ENCODE peak calls at places on chromosomes 3 and 15, in seven cellular contexts. M, K, P, D, Q, W and J are unnamed samples.
A peak's percentile ranks its signal among the peaks of the same experiment; 100 is the strongest.

GRCh38 chr3:34544136-34544535 is 745.7 kb downstream of the PDCD6IP start:
- DNase-seq in Q (no peak), M (no peak), P (no peak), W (no peak), K (no peak), D (no peak), J (no peak)

GRCh38 chr3:50165388-50166308 is 10.5 kb downstream of the SEMA3F start:
- DNase-seq in D (no peak), M (no peak), W (no peak), K (no peak), Q (no peak), P (no peak), J (no peak)

GRCh38 chr3:130789678-130790340 is 43.2 kb upstream of the PIK3R4 start:
- DNase-seq in K (no peak), W (no peak), M (no peak), Q (no peak), P (no peak), D (no peak), J (no peak)

GRCh38 chr3:69282191-69282590 is 103.7 kb downstream of the FRMD4B start:
- DNase-seq in W (no peak), M (no peak), K (no peak), P (no peak), D (peak; percentile 39), Q (no peak), J (no peak)

GRCh38 chr3:170277833-170278586 is 55.8 kb downstream of the PRKCI start:
- DNase-seq in M (no peak), Q (peak; percentile 9), K (no peak), D (no peak), P (no peak), W (no peak), J (no peak)

GRCh38 chr3:46693897-46694235 is 387 bp upstream of the ALS2CL start:
- DNase-seq in P (no peak), D (peak; percentile 39), W (no peak), K (no peak), Q (no peak), M (no peak), J (no peak)

GRCh38 chr15:68252925-68253534 is 23.5 kb upstream of the CLN6 start:
- DNase-seq in D (no peak), P (no peak), Q (peak; percentile 85), W (peak; percentile 50), K (peak; percentile 86), M (peak; percentile 88), J (no peak)

GRCh38 chr3:184092199-184092598 is 4.7 kb upstream of the HTR3E start:
- DNase-seq in K (no peak), D (no peak), P (no peak), M (no peak), W (no peak), Q (no peak), J (no peak)

GRCh38 chr3:171676600-171677175 is 133.6 kb downstream of the PLD1 start:
- DNase-seq in K (no peak), D (no peak), P (no peak), Q (no peak), W (no peak), M (no peak), J (no peak)

GRCh38 chr3:45491344-45491743 is 103.0 kb downstream of the LARS2 start:
- DNase-seq in P (no peak), Q (no peak), K (no peak), W (no peak), D (no peak), M (no peak), J (no peak)

GRCh38 chr3:26437678-26438077 is 184.9 kb upstream of the LRRC3B start:
- DNase-seq in D (no peak), M (peak; percentile 49), P (no peak), W (no peak), Q (no peak), K (no peak), J (no peak)

GRCh38 chr3:111244760-111245159 is 173.1 kb downstream of the NECTIN3 start:
- DNase-seq in W (no peak), P (no peak), K (no peak), D (no peak), Q (no peak), M (no peak), J (no peak)

DNA sequence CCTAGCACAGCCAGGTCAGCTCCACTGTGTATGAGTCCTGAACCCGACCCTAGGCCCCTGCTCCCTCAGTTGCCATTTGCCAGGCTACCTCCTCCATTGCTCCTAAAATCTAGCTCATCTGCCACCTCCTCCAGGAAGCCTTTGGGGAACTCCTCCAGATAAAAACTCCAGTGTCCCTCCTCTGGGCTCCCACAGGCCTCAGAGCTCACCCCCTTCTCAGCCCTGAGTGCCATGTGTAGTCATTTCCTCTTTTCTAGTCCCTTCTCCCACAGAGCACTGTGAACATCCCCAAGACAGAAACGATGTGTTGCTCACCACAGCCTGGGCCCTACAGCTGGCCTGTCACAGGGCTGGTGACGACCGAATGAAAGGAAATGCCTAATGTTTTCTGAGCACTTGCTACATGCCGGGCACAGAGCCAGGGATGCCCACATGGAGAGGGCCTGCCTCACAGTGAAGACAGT is 61.0 kb downstream of the IQSEC1 start:
- DNase-seq in P (no peak), M (no peak), W (peak; percentile 78), K (peak; percentile 64), Q (peak; percentile 77), D (peak; percentile 44), J (no peak)
- H3K4me1 ChIP-seq in P (peaks cover 11% of the 10 kb centered on the region), M (no peaks in the 10 kb centered on the region), W (peaks cover 59% of the 10 kb centered on the region), K (no peaks in the 10 kb centered on the region), Q (peaks cover 99% of the 10 kb centered on the region), D (peaks cover 94% of the 10 kb centered on the region), J (peaks cover 5% of the 10 kb centered on the region)

GRCh38 chr15:85620321-85621044 is 174.2 kb downstream of the KLHL25 start:
- DNase-seq in P (no peak), K (no peak), W (peak; percentile 11), Q (no peak), M (no peak), D (no peak), J (no peak)
- H3K4me1 ChIP-seq in P (peaks cover 40% of the 10 kb centered on the region), K (peaks cover 56% of the 10 kb centered on the region), W (peaks cover 66% of the 10 kb centered on the region), Q (no peaks in the 10 kb centered on the region), M (peaks cover 56% of the 10 kb centered on the region), D (peaks cover 51% of the 10 kb centered on the region), J (peaks cover 86% of the 10 kb centered on the region)

DNA sequence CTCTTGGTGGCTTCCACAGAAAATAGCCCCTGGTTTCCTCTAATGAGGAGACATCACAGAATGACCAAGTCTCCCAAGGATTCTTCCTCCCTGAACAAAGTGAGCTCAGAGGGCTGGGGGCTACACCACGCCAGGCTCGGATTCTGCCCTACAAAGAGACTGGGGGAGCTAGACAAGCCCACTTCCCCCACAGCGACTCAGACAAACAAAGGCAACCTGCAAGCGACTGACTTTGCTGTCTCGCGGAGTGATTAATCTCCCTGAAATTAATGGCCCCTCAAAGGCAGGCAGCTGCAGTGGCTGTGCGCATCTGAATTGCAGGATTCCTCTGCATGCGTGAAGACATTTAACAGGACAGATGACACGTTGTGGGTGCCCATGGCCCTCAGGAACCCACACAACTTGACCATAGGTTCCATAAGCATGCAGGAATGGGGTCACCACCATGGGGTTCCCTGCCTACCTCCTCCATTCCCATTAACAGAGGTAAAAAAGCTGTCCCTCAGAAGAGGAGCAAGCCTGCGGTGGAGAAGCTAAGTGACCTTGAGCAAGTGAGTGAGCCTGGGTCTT is 18.4 kb downstream of the CTXND1 start:
- DNase-seq in K (no peak), Q (no peak), M (no peak), D (no peak), P (no peak), W (no peak), J (no peak)
- H3K4me1 ChIP-seq in K (no peaks in the 10 kb centered on the region), Q (no peaks in the 10 kb centered on the region), M (no peaks in the 10 kb centered on the region), D (no peaks in the 10 kb centered on the region), P (no peaks in the 10 kb centered on the region), W (no peaks in the 10 kb centered on the region), J (no peaks in the 10 kb centered on the region)

DNA sequence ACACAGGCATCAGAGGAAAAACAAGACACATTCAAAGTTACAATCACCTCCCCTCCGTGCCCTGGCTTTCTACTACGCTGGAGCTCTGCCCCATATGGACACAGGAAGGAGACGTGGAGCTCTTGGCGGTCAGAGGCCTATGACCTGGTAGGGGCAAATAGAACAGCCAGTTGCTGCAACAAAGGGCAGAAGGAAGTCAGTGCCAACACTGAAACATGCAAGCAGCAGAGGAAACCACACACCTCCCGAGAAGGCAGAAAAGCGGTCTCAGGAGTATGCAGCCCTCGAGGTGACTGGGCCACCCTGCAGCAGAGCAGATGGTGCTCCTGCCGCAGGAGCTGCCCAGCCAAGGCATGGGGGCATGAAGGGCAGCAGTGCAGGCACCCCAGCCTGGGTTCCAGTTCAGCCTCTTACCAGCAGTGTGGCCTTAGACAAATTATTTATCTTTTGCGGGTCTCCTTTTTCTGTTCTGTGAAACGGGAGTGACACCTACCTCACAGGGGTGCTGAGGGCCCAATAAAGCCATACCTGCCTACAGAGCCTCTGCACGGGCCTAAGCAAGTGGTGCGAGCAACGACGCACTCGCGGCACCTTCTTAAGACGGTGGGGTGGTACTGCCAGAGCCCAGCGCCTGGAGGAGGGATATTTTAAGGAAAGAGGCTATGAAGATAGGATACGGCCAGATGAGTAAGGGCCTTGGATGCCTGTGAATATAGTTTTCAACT is 8.6 kb downstream of the ZXDC start:
- DNase-seq in K (no peak), D (no peak), W (no peak), M (no peak), Q (no peak), P (no peak), J (no peak)
- H3K4me1 ChIP-seq in K (peaks cover 9% of the 10 kb centered on the region), D (peaks cover 9% of the 10 kb centered on the region), W (peaks cover 11% of the 10 kb centered on the region), M (peaks cover 7% of the 10 kb centered on the region), Q (peaks cover 2% of the 10 kb centered on the region), P (peaks cover 4% of the 10 kb centered on the region), J (peaks cover 20% of the 10 kb centered on the region)

DNA sequence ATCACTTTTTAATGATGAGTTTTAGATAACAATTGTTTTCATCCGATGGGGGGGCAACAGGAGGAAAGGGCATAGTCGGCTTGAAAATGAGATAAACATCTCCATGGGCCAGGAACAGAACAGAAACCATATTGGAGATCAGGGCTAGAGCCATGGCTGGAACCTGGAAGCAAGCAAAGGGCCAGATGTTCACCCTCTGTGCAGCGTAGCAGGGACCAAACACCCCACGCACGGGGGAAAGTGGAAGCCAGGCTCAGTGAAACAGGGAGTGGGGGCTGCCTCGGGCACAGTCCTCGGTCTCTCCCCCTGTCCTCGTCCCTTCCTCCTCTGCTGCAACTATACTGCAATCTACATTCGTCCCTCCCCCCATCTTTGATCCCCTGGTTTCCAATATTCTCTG is 121.7 kb downstream of the XXYLT1 start:
- DNase-seq in D (no peak), K (no peak), W (no peak), Q (no peak), M (no peak), P (no peak), J (no peak)
- H3K4me1 ChIP-seq in D (peaks cover 20% of the 10 kb centered on the region), K (peaks cover 63% of the 10 kb centered on the region), W (no peaks in the 10 kb centered on the region), Q (peaks cover 76% of the 10 kb centered on the region), M (peaks cover 7% of the 10 kb centered on the region), P (peaks cover 10% of the 10 kb centered on the region), J (peaks cover 67% of the 10 kb centered on the region)